ENCODE peak calls at places on chromosomes 13 and 19, in four cellular contexts. Z is neuronal stem cell; B is activated T-helper 2 cell treated with anti-CD3 and anti-CD28 coated beads, Interferon-gamma antibody, Interleukin-2, Interleukin-4, amounts not matched to agents 10 μg/mL and 5 μg/mL and 100 μg/mL, durations not matched to agents 14 hours and 24 hours and 36 hours; X is fibroblast of mammary gland. I is an unnamed sample.
A peak's percentile ranks its signal among the peaks of the same experiment; 100 is the strongest.

GRCh38 chr19:8158411-8159074 is 9.2 kb upstream of the FBN3 start:
- DNase-seq in Z (peak; percentile 69), B (peak; percentile 36), X (peak; percentile 80), I (peak; percentile 46)

GRCh38 chr13:46962286-46962941 is 65.6 kb upstream of the HTR2A start:
- DNase-seq in Z (no peak), B (no peak), X (peak; percentile 89), I (no peak)

GRCh38 chr13:44713793-44714469 is 137.8 kb upstream of the TSC22D1 start:
- DNase-seq in Z (no peak), B (no peak), X (peak; percentile 91), I (no peak)

GRCh38 chr19:34066007-34066656 is 106.2 kb upstream of the LSM14A start:
- DNase-seq in Z (no peak), B (no peak), X (no peak), I (no peak)

GRCh38 chr19:47284324-47284899 is 9.7 kb downstream of the INAFM1 start:
- DNase-seq in Z (peak; percentile 69), B (no peak), X (peak; percentile 71), I (peak; percentile 36)

GRCh38 chr19:10126213-10126639 is 6.5 kb upstream of the EIF3G start:
- DNase-seq in Z (no peak), B (no peak), X (no peak), I (no peak)

GRCh38 chr13:45817833-45818232 is 33.7 kb downstream of the SIAH3 start:
- DNase-seq in Z (no peak), B (no peak), X (no peak), I (no peak)

GRCh38 chr19:55855160-55855559 is 18.8 kb downstream of the NLRP4 start:
- DNase-seq in Z (no peak), B (no peak), X (no peak), I (no peak)

GRCh38 chr19:19480688-19481087 is 34.7 kb downstream of the TSSK6 start:
- DNase-seq in Z (no peak), B (no peak), X (no peak), I (no peak)

GRCh38 chr19:11538232-11539036 is at the start of gene CNN1:
- DNase-seq in Z (no peak), B (no peak), X (peak; percentile 25), I (no peak)

GRCh38 chr13:98478134-98479129 is 98.5 kb downstream of the STK24 start:
- DNase-seq in Z (peak; percentile 57), B (no peak), X (peak; percentile 54), I (no peak)

GRCh38 chr13:98613591-98613990 is 36.7 kb upstream of the STK24 start:
- DNase-seq in Z (no peak), B (no peak), X (peak; percentile 11), I (no peak)

GRCh38 chr19:1261863-1262686 is 7.1 kb upstream of the CIRBP start:
- DNase-seq in Z (no peak), B (no peak), X (peak; percentile 47), I (peak; percentile 61)

GRCh38 chr13:31827707-31828106 is 88.4 kb downstream of the RXFP2 start:
- DNase-seq in Z (no peak), B (no peak), X (no peak), I (no peak)

GRCh38 chr19:55660991-55661390 is 6.2 kb downstream of the U2AF2 start:
- DNase-seq in Z (no peak), B (no peak), X (no peak), I (no peak)

GRCh38 chr19:55231391-55232283 is 3.1 kb upstream of the TMEM86B start:
- DNase-seq in Z (no peak), B (no peak), X (no peak), I (no peak)

GRCh38 chr19:53865523-53865917 is 2.2 kb upstream of the MYADM start:
- DNase-seq in Z (no peak), B (no peak), X (peak; percentile 29), I (no peak)

I was measured in naive thymus-derived CD8-positive, alpha-beta T cell.